ENCODE peak calls at places on chromosomes 16 and 17, in five cellular contexts. U, N, L, V and E are unnamed samples.

GRCh38 chr16:13873835-13874438 is 46.0 kb upstream of the ERCC4 start:
- DNase-seq in N (no peak), U (no peak), V (peak), L (no peak), E (no peak)

GRCh38 chr17:17685775-17686291 is 4.6 kb downstream of the RAI1 start:
- DNase-seq in V (peak), N (peak), L (no peak), U (no peak), E (peak)

GRCh38 chr16:88533945-88534641 is 36.1 kb upstream of the ZC3H18 start:
- DNase-seq in N (no peak), U (peak), V (peak), L (peak), E (no peak)

GRCh38 chr17:69857412-69857835 is 217.6 kb upstream of the KCNJ16 start:
- DNase-seq in V (peak), L (no peak), U (no peak), N (peak), E (peak)

GRCh38 chr16:10868562-10869469 is 8.2 kb upstream of the CIITA start:
- DNase-seq in V (no peak), N (no peak), L (no peak), U (no peak), E (no peak)

GRCh38 chr17:43860077-43860725 is 13.2 kb downstream of the CD300LG start:
- DNase-seq in U (no peak), N (no peak), L (no peak), V (peak), E (no peak)

GRCh38 chr16:83002351-83003334 is 375.9 kb downstream of the CDH13 start:
- DNase-seq in V (peak), N (no peak), L (no peak), U (no peak), E (peak)

GRCh38 chr16:75065808-75066149 is 50.8 kb downstream of the LDHD start:
- DNase-seq in N (no peak), U (no peak), V (no peak), L (no peak), E (no peak)